ENCODE peak calls at places on chromosome 7, in five cellular contexts. L is T follicular helper cell; Y is activated T-cell treated with anti-CD3 and anti-CD28 coated beads, Interleukin-2, amount 50 U/mL, for 4 hours; X is epithelial cell of esophagus; F is H54. M is an unnamed sample.
A peak's percentile ranks its signal among the peaks of the same experiment; 100 is the strongest.

GRCh38 chr7:22589641-22590141 is 89.7 kb upstream of the STEAP1B start:
- DNase-seq in Y (no peak), L (no peak), X (no peak), F (no peak), M (no peak)

GRCh38 chr7:78176186-78176585 is 377.6 kb downstream of the PHTF2 start:
- DNase-seq in Y (no peak), X (no peak), F (no peak), L (no peak), M (no peak)

GRCh38 chr7:80089341-80089740 is 45.3 kb upstream of the GNAI1 start:
- DNase-seq in X (peak; percentile 60), L (no peak), Y (no peak), F (no peak), M (no peak)

GRCh38 chr7:99365318-99366141 is 9.0 kb upstream of the ARPC1B start:
- DNase-seq in Y (peak; percentile 72), L (peak; percentile 64), X (peak; percentile 76), F (no peak), M (no peak)

GRCh38 chr7:158530800-158531609 is 56.6 kb downstream of the PTPRN2 start:
- DNase-seq in X (no peak), L (no peak), F (no peak), Y (no peak), M (no peak)

GRCh38 chr7:107506683-107507339 is 37.0 kb downstream of the GPR22 start:
- DNase-seq in F (peak; percentile 4), L (no peak), X (peak; percentile 96), Y (no peak), M (no peak)

GRCh38 chr7:99733448-99733847 is 1.5 kb downstream of the CYP3A7 start:
- DNase-seq in X (no peak), L (no peak), F (no peak), Y (no peak), M (no peak)

GRCh38 chr7:90973146-90973545 is 291.1 kb upstream of the FZD1 start:
- DNase-seq in F (no peak), X (no peak), L (no peak), Y (no peak), M (no peak)

GRCh38 chr7:131898418-131898817 is 342.0 kb upstream of the PODXL start:
- DNase-seq in F (no peak), Y (no peak), L (no peak), X (no peak), M (no peak)

GRCh38 chr7:7920056-7920455 is 48.5 kb upstream of the GLCCI1 start:
- DNase-seq in Y (no peak), F (no peak), L (no peak), X (no peak), M (no peak)

GRCh38 chr7:30938435-30939316 is 25.1 kb upstream of the GHRHR start:
- DNase-seq in L (peak; percentile 36), X (peak; percentile 78), Y (peak; percentile 58), F (peak; percentile 91), M (peak; percentile 73)

GRCh38 chr7:30764030-30764991 is 6.9 kb upstream of the MINDY4 start:
- DNase-seq in Y (no peak), F (no peak), X (no peak), L (no peak), M (no peak)

GRCh38 chr7:107167483-107168232 is 1.1 kb upstream of the HBP1 start:
- DNase-seq in F (peak; percentile 43), Y (peak; percentile 69), L (peak; percentile 71), X (peak; percentile 91), M (peak; percentile 63)

GRCh38 chr7:101169838-101170531 is 4.6 kb upstream of the VGF start:
- DNase-seq in Y (peak; percentile 84), X (peak; percentile 63), L (peak; percentile 64), F (peak; percentile 77), M (no peak)

GRCh38 chr7:141366098-141366621 is 185.1 kb upstream of the AGK start:
- DNase-seq in X (no peak), F (no peak), Y (no peak), L (no peak), M (no peak)

GRCh38 chr7:54354436-54354835 is 187.7 kb upstream of the VSTM2A start:
- DNase-seq in L (no peak), Y (no peak), X (no peak), F (peak; percentile 87), M (peak; percentile 7)

GRCh38 chr7:31495653-31496052 is 18.2 kb upstream of the ITPRID1 start:
- DNase-seq in L (no peak), X (no peak), F (no peak), Y (no peak), M (no peak)

GRCh38 chr7:45696476-45696875 is 122.3 kb downstream of the ADCY1 start:
- DNase-seq in F (no peak), Y (no peak), X (no peak), L (no peak), M (no peak)

GRCh38 chr7:129553861-129554530 is 51.7 kb downstream of the SMKR1 start:
- DNase-seq in F (peak; percentile 78), X (peak; percentile 62), Y (peak; percentile 19), L (peak; percentile 1), M (no peak)

GRCh38 chr7:20466425-20467125 is 135.9 kb downstream of the ITGB8 start:
- DNase-seq in Y (no peak), X (no peak), F (no peak), L (no peak), M (no peak)

GRCh38 chr7:142770720-142771352 is at the start of gene PRSS2:
- DNase-seq in Y (no peak), F (no peak), L (no peak), X (no peak), M (no peak)

GRCh38 chr7:157550300-157551275 is 213.8 kb downstream of the DNAJB6 start:
- DNase-seq in L (no peak), Y (no peak), F (no peak), X (no peak), M (no peak)

GRCh38 chr7:18350678-18351077 is 144.9 kb upstream of the HDAC9 start:
- DNase-seq in Y (no peak), X (no peak), L (no peak), F (no peak), M (no peak)